ENCODE peak calls at places on chromosomes 7 and 10, in four cellular contexts. N is left ventricle myocardium inferior, W is heart right ventricle, A is astrocyte of the cerebellum. M is an unnamed sample.

GRCh38 chr10:76133597-76134255 is 702.3 kb downstream of the LRMDA start:
- DNase-seq in W (no peak), A (no peak), N (no peak), M (no peak)

GRCh38 chr7:43540463-43540862 is 42.4 kb upstream of the STK17A start:
- DNase-seq in A (no peak), N (no peak), W (no peak), M (no peak)

GRCh38 chr7:135277161-135277560 is 43.5 kb downstream of the STRA8 start:
- DNase-seq in A (no peak), N (no peak), W (no peak), M (no peak)

GRCh38 chr7:116422651-116423050 is 76.9 kb upstream of the CAV2 start:
- DNase-seq in N (no peak), A (no peak), W (no peak), M (no peak)

GRCh38 chr7:101950450-101951119 is 133.2 kb downstream of the CUX1 start:
- DNase-seq in N (no peak), A (peak), W (no peak), M (no peak)

GRCh38 chr10:124875596-124875995 is 66.3 kb upstream of the ZRANB1 start:
- DNase-seq in W (no peak), A (peak), N (no peak), M (no peak)

GRCh38 chr10:4006051-4006450 is 221.0 kb upstream of the KLF6 start:
- DNase-seq in W (no peak), A (no peak), N (peak), M (no peak)

GRCh38 chr7:29091121-29091601 is 55.2 kb downstream of the CPVL start:
- DNase-seq in W (peak), N (peak), A (no peak), M (no peak)

GRCh38 chr10:70815504-70816219 is at the start of gene SGPL1:
- DNase-seq in A (peak), N (peak), W (peak), M (peak)

M was measured in brain pericyte.